ENCODE peak calls at places on chromosomes 12 and 14, in eight cellular contexts. V, M, Y, T, J, I, B and P are unnamed samples.
A peak's percentile ranks its signal among the peaks of the same experiment; 100 is the strongest.

GRCh38 chr12:120849765-120850164 is 54.4 kb downstream of the SPPL3 start:
- DNase-seq in M (peak; percentile 25), V (peak; percentile 51), B (no peak), I (no peak), T (peak; percentile 64), Y (peak; percentile 28), J (no peak), P (peak; percentile 42)

GRCh38 chr14:60723218-60724079 is 702 bp downstream of the SIX4 start:
- DNase-seq in B (peak; percentile 83), M (peak; percentile 27), V (peak; percentile 52), I (peak; percentile 86), Y (peak; percentile 42), T (peak; percentile 52), J (peak; percentile 64), P (peak; percentile 56)

GRCh38 chr12:2628401-2628800 is 166.4 kb upstream of the FKBP4 start:
- DNase-seq in I (no peak), V (no peak), M (no peak), J (no peak), T (no peak), B (no peak), Y (no peak), P (no peak)

GRCh38 chr14:78674820-78675219 is 504.6 kb downstream of the NRXN3 start:
- DNase-seq in J (no peak), M (no peak), V (no peak), B (no peak), Y (no peak), T (no peak), I (no peak), P (no peak)

GRCh38 chr12:103930787-103931536 is 752 bp downstream of the HSP90B1 start:
- DNase-seq in T (peak; percentile 18), J (peak; percentile 37), M (peak; percentile 44), B (peak; percentile 60), V (peak; percentile 46), I (peak; percentile 86), Y (peak; percentile 14), P (no peak)

GRCh38 chr14:56686416-56686815 is 106.8 kb downstream of the TMEM260 start:
- DNase-seq in B (peak; percentile 73), J (peak; percentile 67), M (no peak), Y (no peak), I (no peak), T (peak; percentile 15), V (no peak), P (no peak)

GRCh38 chr14:38730420-38730819 is 372.6 kb downstream of the SEC23A start:
- DNase-seq in Y (no peak), M (no peak), B (no peak), I (no peak), V (no peak), T (no peak), J (no peak), P (no peak)

GRCh38 chr14:68295316-68295816 is 475.8 kb downstream of the RAD51B start:
- DNase-seq in B (peak; percentile 39), M (peak; percentile 78), T (no peak), V (no peak), Y (no peak), I (no peak), J (no peak), P (no peak)

GRCh38 chr12:52856787-52857186 is 8.0 kb upstream of the KRT78 start:
- DNase-seq in I (no peak), T (no peak), Y (no peak), M (no peak), V (no peak), B (no peak), J (no peak), P (no peak)

GRCh38 chr12:14611640-14612203 is 44.0 kb upstream of the PLBD1 start:
- DNase-seq in V (no peak), M (no peak), Y (no peak), T (no peak), J (no peak), B (no peak), I (no peak), P (no peak)

GRCh38 chr12:105822131-105823103 is 316.3 kb downstream of the NUAK1 start:
- DNase-seq in B (no peak), J (no peak), Y (no peak), T (no peak), I (no peak), V (no peak), M (no peak), P (no peak)

GRCh38 chr12:81639196-81639595 is 120.0 kb downstream of the PPFIA2 start:
- DNase-seq in V (peak; percentile 30), T (no peak), Y (no peak), M (no peak), I (no peak), J (no peak), B (no peak), P (no peak)

GRCh38 chr12:81644503-81644902 is 114.6 kb downstream of the PPFIA2 start:
- DNase-seq in B (peak; percentile 47), Y (no peak), I (no peak), M (no peak), T (peak; percentile 16), J (peak; percentile 63), V (peak; percentile 64), P (peak; percentile 39)
- TF ChIP-seq CTCF in B (peak; percentile 74), Y (peak; percentile 24), I (no peak), M (peak; percentile 48), T (peak; percentile 30), J (peak; percentile 65), V (peak; percentile 45), P (peak; percentile 71)

GRCh38 chr14:24240110-24240918 is 2.1 kb downstream of the TINF2 start:
- DNase-seq in B (no peak), Y (no peak), I (peak; percentile 83), J (no peak), T (no peak), M (no peak), V (no peak), P (no peak)

GRCh38 chr14:24238527-24239037 is 3.8 kb downstream of the TINF2 start:
- DNase-seq in I (peak; percentile 63), V (no peak), M (no peak), T (no peak), Y (no peak), J (no peak), B (no peak), P (no peak)

GRCh38 chr14:24243336-24243836 is 963 bp upstream of the TINF2 start:
- DNase-seq in M (peak; percentile 45), J (peak; percentile 47), B (no peak), Y (no peak), V (peak; percentile 14), T (peak; percentile 65), I (peak; percentile 86), P (peak; percentile 55)

GRCh38 chr14:24238123-24238522 is 4.3 kb downstream of the TINF2 start:
- DNase-seq in I (peak; percentile 74), M (no peak), J (no peak), T (peak; percentile 13), B (no peak), V (no peak), Y (no peak), P (no peak)

DNA sequence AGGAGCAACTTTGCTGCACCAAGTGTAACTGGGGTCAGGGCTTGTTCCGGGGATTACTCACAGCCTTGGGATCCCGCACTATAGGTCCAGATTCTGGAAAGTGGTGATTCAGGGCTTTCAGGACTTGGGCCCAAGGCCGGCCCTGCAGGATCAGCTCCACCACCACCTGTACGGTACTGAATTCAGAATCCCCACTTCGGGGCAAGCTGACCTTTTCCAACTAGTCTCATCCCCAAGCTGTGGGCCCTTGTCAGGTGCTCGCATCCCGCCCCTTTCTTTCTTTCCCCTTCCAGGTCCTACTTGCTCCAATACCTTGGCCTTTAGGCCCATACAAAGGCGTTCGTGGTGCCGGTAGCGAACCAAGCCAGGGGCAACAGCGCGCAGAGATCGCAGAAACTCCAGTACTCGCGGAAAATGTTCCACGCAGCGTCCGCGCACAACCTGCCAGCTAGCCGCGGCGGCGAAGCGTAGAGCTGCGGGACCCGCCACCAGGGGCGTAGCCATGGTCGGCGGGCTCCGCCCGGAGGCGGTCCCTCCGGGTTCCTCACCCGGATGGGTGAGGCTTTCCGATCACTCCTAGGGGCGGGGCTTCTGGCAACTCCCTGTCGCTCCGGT is 487 bp downstream of the TINF2 start:
- DNase-seq in I (peak; percentile 97), T (peak; percentile 95), Y (peak; percentile 92), M (peak; percentile 93), J (peak; percentile 97), B (peak; percentile 98), V (peak; percentile 86), P (peak; percentile 88)
- TF ChIP-seq CTCF in I (no peak), T (peak; percentile 53), Y (peak; percentile 47), M (peak; percentile 85), J (peak; percentile 1), B (peak; percentile 57), V (peak; percentile 19), P (peak; percentile 56)

DNA sequence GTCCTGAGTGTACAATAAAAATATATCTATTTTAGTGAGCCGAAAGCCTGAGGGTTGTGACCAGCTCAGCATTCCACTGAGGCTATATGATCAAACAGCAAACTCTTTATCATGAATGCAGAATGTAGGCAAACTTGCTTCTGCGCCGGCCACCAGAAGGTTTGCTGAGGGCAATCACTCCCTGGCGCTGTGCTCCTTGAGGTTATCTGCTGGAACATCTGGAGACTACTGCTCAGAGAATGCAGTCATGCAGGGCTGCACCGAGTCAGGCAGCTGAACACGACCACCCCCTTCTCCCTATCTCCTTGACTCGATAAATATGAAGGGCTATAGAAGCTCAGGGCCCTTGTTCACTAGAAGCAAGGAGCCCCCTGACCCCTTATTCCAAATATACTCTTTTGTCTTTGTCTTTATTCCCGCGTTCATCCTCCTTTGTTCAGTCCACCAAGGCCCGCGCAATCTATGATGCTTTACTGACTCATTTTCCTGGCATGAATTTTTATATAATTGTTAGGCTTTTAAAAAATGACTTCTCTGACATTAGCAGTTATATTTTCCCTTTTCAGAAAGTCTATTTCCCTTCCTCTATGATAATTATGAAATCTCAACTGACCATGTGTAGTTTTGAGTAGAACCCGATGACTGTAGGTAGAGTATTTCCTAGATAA is 1089.3 kb downstream of the SLC16A7 start:
- DNase-seq in M (no peak), Y (no peak), B (no peak), I (no peak), T (no peak), J (peak; percentile 44), V (no peak), P (no peak)
- TF ChIP-seq CTCF in M (no peak), Y (peak; percentile 51), B (no peak), I (no peak), T (no peak), J (peak; percentile 66), V (no peak), P (no peak)

GRCh38 chr12:51202650-51203198 is 15.1 kb downstream of the POU6F1 start:
- DNase-seq in J (no peak), V (no peak), M (no peak), Y (no peak), T (no peak), B (no peak), I (no peak), P (no peak)
- TF ChIP-seq CTCF in J (no peak), V (no peak), M (no peak), Y (no peak), T (no peak), B (no peak), I (no peak), P (no peak)

DNA sequence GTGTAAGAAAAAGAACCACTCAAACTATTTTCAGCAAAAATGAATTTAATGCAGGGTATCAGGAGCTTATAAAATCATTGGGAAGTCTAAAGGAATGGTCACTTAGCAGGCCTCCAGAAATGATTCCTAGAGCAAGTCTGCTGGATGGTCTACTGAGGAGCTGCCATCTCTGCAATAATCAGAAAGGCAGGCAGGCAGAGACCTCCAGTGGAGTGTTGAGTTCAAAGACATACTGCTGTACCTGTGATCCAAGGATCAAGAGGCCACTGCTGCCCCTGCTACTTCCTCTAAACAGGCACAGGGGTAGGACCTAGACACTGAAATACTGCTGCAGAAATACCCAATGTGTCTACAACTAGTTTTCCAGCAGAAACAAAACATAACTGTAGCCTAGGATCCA is 14.5 kb upstream of the KICS2 start:
- DNase-seq in V (peak; percentile 39), Y (no peak), B (no peak), J (peak; percentile 22), T (no peak), M (no peak), I (no peak), P (no peak)
- TF ChIP-seq CTCF in V (peak; percentile 17), Y (peak; percentile 8), B (no peak), J (peak; percentile 62), T (no peak), M (no peak), I (no peak), P (no peak)